ENCODE peak calls at places on chromosomes 3 and 15, in eight cellular contexts. One of them, this sample, is unnamed.

GRCh38 chr3:132784502-132785025 is 62.4 kb upstream of the NPHP3 start:
- DNase-seq in pancreas: no peak
- DNase-seq in H9: no peak
- DNase-seq in lung: no peak
- DNase-seq in HCT116: no peak
- DNase-seq in Karpas-422: no peak
- DNase-seq in adrenal gland: no peak
- DNase-seq in naive thymus-derived CD4-positive, alpha-beta T cell: no peak
- DNase-seq in this sample: peak

GRCh38 chr3:15711281-15711680 is 86.5 kb downstream of the ANKRD28 start:
- DNase-seq in Karpas-422: no peak
- DNase-seq in H9: no peak
- DNase-seq in lung: no peak
- DNase-seq in pancreas: no peak
- DNase-seq in adrenal gland: no peak
- DNase-seq in naive thymus-derived CD4-positive, alpha-beta T cell: no peak
- DNase-seq in HCT116: no peak
- DNase-seq in this sample: no peak

GRCh38 chr15:59166156-59166555 is 40.5 kb upstream of the LDHAL6B start:
- DNase-seq in naive thymus-derived CD4-positive, alpha-beta T cell: no peak
- DNase-seq in pancreas: no peak
- DNase-seq in lung: no peak
- DNase-seq in Karpas-422: no peak
- DNase-seq in HCT116: no peak
- DNase-seq in adrenal gland: no peak
- DNase-seq in H9: no peak
- DNase-seq in this sample: peak

GRCh38 chr3:103218146-103218545 is 783.3 kb downstream of the ZPLD1 start:
- DNase-seq in adrenal gland: no peak
- DNase-seq in H9: no peak
- DNase-seq in Karpas-422: no peak
- DNase-seq in HCT116: no peak
- DNase-seq in pancreas: no peak
- DNase-seq in naive thymus-derived CD4-positive, alpha-beta T cell: no peak
- DNase-seq in lung: no peak
- DNase-seq in this sample: no peak

GRCh38 chr3:153165211-153165815 is 3.3 kb downstream of the RAP2B start:
- DNase-seq in Karpas-422: no peak
- DNase-seq in naive thymus-derived CD4-positive, alpha-beta T cell: no peak
- DNase-seq in HCT116: no peak
- DNase-seq in pancreas: no peak
- DNase-seq in adrenal gland: no peak
- DNase-seq in lung: no peak
- DNase-seq in H9: no peak
- DNase-seq in this sample: peak

GRCh38 chr3:71035314-71035713 is 548.2 kb downstream of the FOXP1 start:
- DNase-seq in H9: no peak
- DNase-seq in pancreas: no peak
- DNase-seq in lung: no peak
- DNase-seq in Karpas-422: no peak
- DNase-seq in naive thymus-derived CD4-positive, alpha-beta T cell: no peak
- DNase-seq in HCT116: no peak
- DNase-seq in adrenal gland: no peak
- DNase-seq in this sample: no peak

GRCh38 chr3:189606774-189607173 is 24.4 kb upstream of the TP63 start:
- DNase-seq in pancreas: no peak
- DNase-seq in lung: no peak
- DNase-seq in HCT116: no peak
- DNase-seq in H9: no peak
- DNase-seq in Karpas-422: no peak
- DNase-seq in adrenal gland: no peak
- DNase-seq in naive thymus-derived CD4-positive, alpha-beta T cell: no peak
- DNase-seq in this sample: no peak

GRCh38 chr3:138921316-138922292 is 25.3 kb downstream of the FOXL2 start:
- DNase-seq in pancreas: no peak
- DNase-seq in HCT116: no peak
- DNase-seq in adrenal gland: no peak
- DNase-seq in Karpas-422: peak
- DNase-seq in H9: no peak
- DNase-seq in lung: peak
- DNase-seq in naive thymus-derived CD4-positive, alpha-beta T cell: no peak
- DNase-seq in this sample: no peak

GRCh38 chr3:76438971-76439370 is 600.9 kb upstream of the ROBO2 start:
- DNase-seq in lung: no peak
- DNase-seq in H9: no peak
- DNase-seq in naive thymus-derived CD4-positive, alpha-beta T cell: no peak
- DNase-seq in adrenal gland: no peak
- DNase-seq in Karpas-422: no peak
- DNase-seq in HCT116: no peak
- DNase-seq in pancreas: no peak
- DNase-seq in this sample: no peak

GRCh38 chr3:188253800-188254452 is 100.0 kb downstream of the LPP start:
- DNase-seq in naive thymus-derived CD4-positive, alpha-beta T cell: no peak
- DNase-seq in H9: no peak
- DNase-seq in adrenal gland: no peak
- DNase-seq in HCT116: no peak
- DNase-seq in lung: no peak
- DNase-seq in pancreas: no peak
- DNase-seq in Karpas-422: no peak
- DNase-seq in this sample: no peak

GRCh38 chr3:179562467-179563297 is at the start of gene ACTL6A:
- DNase-seq in adrenal gland: peak
- DNase-seq in H9: peak
- DNase-seq in naive thymus-derived CD4-positive, alpha-beta T cell: peak
- DNase-seq in pancreas: peak
- DNase-seq in Karpas-422: peak
- DNase-seq in HCT116: peak
- DNase-seq in lung: peak
- DNase-seq in this sample: peak

GRCh38 chr15:69786136-69786701 is 311.5 kb downstream of the TLE3 start:
- DNase-seq in Karpas-422: no peak
- DNase-seq in H9: no peak
- DNase-seq in naive thymus-derived CD4-positive, alpha-beta T cell: no peak
- DNase-seq in HCT116: no peak
- DNase-seq in lung: no peak
- DNase-seq in adrenal gland: no peak
- DNase-seq in pancreas: no peak
- DNase-seq in this sample: no peak

GRCh38 chr15:80791004-80791403 is 11.8 kb downstream of the CEMIP start:
- DNase-seq in lung: no peak
- DNase-seq in Karpas-422: no peak
- DNase-seq in adrenal gland: no peak
- DNase-seq in pancreas: no peak
- DNase-seq in H9: no peak
- DNase-seq in naive thymus-derived CD4-positive, alpha-beta T cell: no peak
- DNase-seq in HCT116: no peak
- DNase-seq in this sample: no peak

GRCh38 chr3:160168290-160168689 is 56.9 kb upstream of the C3orf80 start:
- DNase-seq in adrenal gland: no peak
- DNase-seq in naive thymus-derived CD4-positive, alpha-beta T cell: no peak
- DNase-seq in lung: no peak
- DNase-seq in HCT116: no peak
- DNase-seq in H9: no peak
- DNase-seq in Karpas-422: no peak
- DNase-seq in pancreas: no peak
- DNase-seq in this sample: no peak

GRCh38 chr3:60304103-60304502 is 947.1 kb downstream of the FHIT start:
- DNase-seq in pancreas: no peak
- DNase-seq in HCT116: no peak
- DNase-seq in adrenal gland: no peak
- DNase-seq in lung: no peak
- DNase-seq in naive thymus-derived CD4-positive, alpha-beta T cell: no peak
- DNase-seq in H9: no peak
- DNase-seq in Karpas-422: no peak
- DNase-seq in this sample: peak

GRCh38 chr3:45795509-45795881 is 841 bp downstream of the SLC6A20 start:
- DNase-seq in adrenal gland: no peak
- DNase-seq in lung: no peak
- DNase-seq in Karpas-422: no peak
- DNase-seq in pancreas: no peak
- DNase-seq in naive thymus-derived CD4-positive, alpha-beta T cell: no peak
- DNase-seq in HCT116: no peak
- DNase-seq in H9: no peak
- DNase-seq in this sample: peak

GRCh38 chr15:84009616-84010015 is 226.0 kb upstream of the GOLGA6L4 start:
- DNase-seq in H9: no peak
- DNase-seq in Karpas-422: no peak
- DNase-seq in lung: no peak
- DNase-seq in adrenal gland: no peak
- DNase-seq in HCT116: no peak
- DNase-seq in naive thymus-derived CD4-positive, alpha-beta T cell: no peak
- DNase-seq in pancreas: no peak
- DNase-seq in this sample: no peak

GRCh38 chr3:172231318-172231901 is 192.0 kb downstream of the FNDC3B start:
- DNase-seq in H9: no peak
- DNase-seq in lung: no peak
- DNase-seq in pancreas: no peak
- DNase-seq in adrenal gland: no peak
- DNase-seq in naive thymus-derived CD4-positive, alpha-beta T cell: no peak
- DNase-seq in Karpas-422: no peak
- DNase-seq in HCT116: no peak
- DNase-seq in this sample: no peak

GRCh38 chr15:61890106-61890505 is 170.1 kb downstream of the VPS13C start:
- DNase-seq in Karpas-422: no peak
- DNase-seq in pancreas: no peak
- DNase-seq in naive thymus-derived CD4-positive, alpha-beta T cell: no peak
- DNase-seq in HCT116: no peak
- DNase-seq in adrenal gland: no peak
- DNase-seq in lung: no peak
- DNase-seq in H9: no peak
- DNase-seq in this sample: no peak

GRCh38 chr3:195162033-195162669 is 108.8 kb downstream of the XXYLT1 start:
- DNase-seq in HCT116: no peak
- DNase-seq in Karpas-422: no peak
- DNase-seq in lung: no peak
- DNase-seq in H9: no peak
- DNase-seq in pancreas: no peak
- DNase-seq in naive thymus-derived CD4-positive, alpha-beta T cell: no peak
- DNase-seq in adrenal gland: peak
- DNase-seq in this sample: no peak

GRCh38 chr3:126371096-126371705 is 14.0 kb upstream of the KLF15 start:
- DNase-seq in HCT116: no peak
- DNase-seq in naive thymus-derived CD4-positive, alpha-beta T cell: no peak
- DNase-seq in H9: no peak
- DNase-seq in Karpas-422: no peak
- DNase-seq in lung: no peak
- DNase-seq in adrenal gland: no peak
- DNase-seq in pancreas: peak
- DNase-seq in this sample: no peak

GRCh38 chr3:112333386-112334334 is 704 bp downstream of the CD200 start:
- DNase-seq in naive thymus-derived CD4-positive, alpha-beta T cell: no peak
- DNase-seq in Karpas-422: no peak
- DNase-seq in lung: no peak
- DNase-seq in adrenal gland: no peak
- DNase-seq in HCT116: no peak
- DNase-seq in H9: peak
- DNase-seq in pancreas: peak
- DNase-seq in this sample: peak

GRCh38 chr3:79066481-79066880 is 701.3 kb downstream of the ROBO1 start:
- DNase-seq in HCT116: no peak
- DNase-seq in adrenal gland: no peak
- DNase-seq in naive thymus-derived CD4-positive, alpha-beta T cell: no peak
- DNase-seq in pancreas: no peak
- DNase-seq in Karpas-422: no peak
- DNase-seq in lung: no peak
- DNase-seq in H9: no peak
- DNase-seq in this sample: no peak

GRCh38 chr3:52216585-52217408 is 8.6 kb downstream of the TLR9 start:
- DNase-seq in H9: peak
- DNase-seq in Karpas-422: no peak
- DNase-seq in adrenal gland: peak
- DNase-seq in lung: peak
- DNase-seq in pancreas: peak
- DNase-seq in HCT116: peak
- DNase-seq in naive thymus-derived CD4-positive, alpha-beta T cell: peak
- DNase-seq in this sample: no peak

GRCh38 chr15:44092221-44092620 is 102.8 kb downstream of the FRMD5 start:
- DNase-seq in lung: no peak
- DNase-seq in pancreas: no peak
- DNase-seq in HCT116: no peak
- DNase-seq in Karpas-422: no peak
- DNase-seq in adrenal gland: no peak
- DNase-seq in H9: no peak
- DNase-seq in naive thymus-derived CD4-positive, alpha-beta T cell: no peak
- DNase-seq in this sample: no peak
- H3K27ac ChIP-seq in lung: no peak
- H3K27ac ChIP-seq in pancreas: no peak
- H3K27ac ChIP-seq in HCT116: no peak
- H3K27ac ChIP-seq in Karpas-422: no peak
- H3K27ac ChIP-seq in adrenal gland: no peak
- H3K27ac ChIP-seq in H9: no peak
- H3K27ac ChIP-seq in naive thymus-derived CD4-positive, alpha-beta T cell: no peak
- H3K27ac ChIP-seq in this sample: no peak

GRCh38 chr3:30655187-30655812 is 48.9 kb downstream of the TGFBR2 start:
- DNase-seq in H9: no peak
- DNase-seq in lung: no peak
- DNase-seq in adrenal gland: no peak
- DNase-seq in HCT116: no peak
- DNase-seq in pancreas: no peak
- DNase-seq in naive thymus-derived CD4-positive, alpha-beta T cell: peak
- DNase-seq in Karpas-422: no peak
- DNase-seq in this sample: peak
- H3K27ac ChIP-seq in H9: no peak
- H3K27ac ChIP-seq in lung: peak
- H3K27ac ChIP-seq in adrenal gland: peak
- H3K27ac ChIP-seq in HCT116: peak
- H3K27ac ChIP-seq in pancreas: no peak
- H3K27ac ChIP-seq in naive thymus-derived CD4-positive, alpha-beta T cell: peak
- H3K27ac ChIP-seq in Karpas-422: no peak
- H3K27ac ChIP-seq in this sample: peak

GRCh38 chr3:39165518-39165917 is 12.1 kb upstream of the CSRNP1 start:
- DNase-seq in H9: no peak
- DNase-seq in adrenal gland: no peak
- DNase-seq in HCT116: no peak
- DNase-seq in naive thymus-derived CD4-positive, alpha-beta T cell: no peak
- DNase-seq in lung: no peak
- DNase-seq in pancreas: no peak
- DNase-seq in Karpas-422: no peak
- DNase-seq in this sample: no peak
- H3K27ac ChIP-seq in H9: no peak
- H3K27ac ChIP-seq in adrenal gland: no peak
- H3K27ac ChIP-seq in HCT116: no peak
- H3K27ac ChIP-seq in naive thymus-derived CD4-positive, alpha-beta T cell: no peak
- H3K27ac ChIP-seq in lung: no peak
- H3K27ac ChIP-seq in pancreas: no peak
- H3K27ac ChIP-seq in Karpas-422: no peak
- H3K27ac ChIP-seq in this sample: no peak

GRCh38 chr3:9316881-9317341 is 45.9 kb upstream of the THUMPD3 start:
- DNase-seq in HCT116: no peak
- DNase-seq in pancreas: no peak
- DNase-seq in adrenal gland: no peak
- DNase-seq in lung: no peak
- DNase-seq in H9: peak
- DNase-seq in Karpas-422: no peak
- DNase-seq in naive thymus-derived CD4-positive, alpha-beta T cell: no peak
- DNase-seq in this sample: peak
- H3K27ac ChIP-seq in HCT116: no peak
- H3K27ac ChIP-seq in pancreas: peak
- H3K27ac ChIP-seq in adrenal gland: peak
- H3K27ac ChIP-seq in lung: peak
- H3K27ac ChIP-seq in H9: peak
- H3K27ac ChIP-seq in Karpas-422: no peak
- H3K27ac ChIP-seq in naive thymus-derived CD4-positive, alpha-beta T cell: no peak
- H3K27ac ChIP-seq in this sample: no peak

GRCh38 chr15:60751985-60752952 is 273.3 kb upstream of the ICE2 start:
- DNase-seq in H9: no peak
- DNase-seq in HCT116: no peak
- DNase-seq in pancreas: no peak
- DNase-seq in lung: no peak
- DNase-seq in naive thymus-derived CD4-positive, alpha-beta T cell: no peak
- DNase-seq in adrenal gland: peak
- DNase-seq in Karpas-422: peak
- DNase-seq in this sample: no peak
- H3K27ac ChIP-seq in H9: no peak
- H3K27ac ChIP-seq in HCT116: no peak
- H3K27ac ChIP-seq in pancreas: no peak
- H3K27ac ChIP-seq in lung: peak
- H3K27ac ChIP-seq in naive thymus-derived CD4-positive, alpha-beta T cell: no peak
- H3K27ac ChIP-seq in adrenal gland: peak
- H3K27ac ChIP-seq in Karpas-422: no peak
- H3K27ac ChIP-seq in this sample: no peak

This sample was measured in cardiac muscle cell.